ENCODE peak calls at places on chromosomes 4 and X, in four cellular contexts. A is IMR-90, I is K562, H is endothelial cell of umbilical vein. G is an unnamed sample. For H3K9me1, the result is how much of the 10 kb centered on the place peaks cover.

GRCh38 chr4:90095000-90095399 is 32.2 kb upstream of the CCSER1 start:
- DNase-seq in A (no peak), I (no peak), H (no peak), G (no peak)

GRCh38 chr4:87745058-87745842 is 54.1 kb upstream of the IBSP start:
- DNase-seq in A (no peak), I (no peak), H (no peak), G (no peak)

GRCh38 chr4:76272582-76272981 is 21.1 kb downstream of the FAM47E start:
- DNase-seq in A (no peak), I (no peak), H (no peak), G (no peak)

GRCh38 chr4:2074588-2074987 is 15.5 kb downstream of the NAT8L start:
- DNase-seq in A (no peak), I (no peak), H (no peak), G (no peak)

GRCh38 chr4:7806080-7806630 is 133.5 kb downstream of the AFAP1 start:
- DNase-seq in A (peak), I (no peak), H (peak), G (no peak)

GRCh38 chrX:140177821-140178220 is 212.5 kb upstream of the CXorf66 start:
- DNase-seq in A (no peak), I (no peak), H (no peak), G (no peak)

GRCh38 chr4:89715611-89716010 is 121.3 kb downstream of the SNCA start:
- DNase-seq in A (no peak), I (no peak), H (no peak), G (no peak)

GRCh38 chr4:41362647-41363383 is 106.1 kb downstream of the UCHL1 start:
- DNase-seq in A (no peak), I (no peak), H (no peak), G (no peak)

GRCh38 chr4:118032691-118033090 is 1.6 kb upstream of the NDST3 start:
- DNase-seq in A (peak), I (no peak), H (peak), G (no peak)

GRCh38 chr4:26197018-26197779 is 123.6 kb upstream of the RBPJ start:
- DNase-seq in A (peak), I (no peak), H (no peak), G (no peak)

GRCh38 chr4:103099691-103100392 is at the start of gene BDH2:
- DNase-seq in A (peak), I (peak), H (peak), G (peak)

GRCh38 chr4:88818650-88819470 is 121.2 kb upstream of the NAP1L5 start:
- DNase-seq in A (peak), I (no peak), H (peak), G (no peak)

GRCh38 chr4:173264245-173264959 is 69.8 kb downstream of the HMGB2 start:
- DNase-seq in A (peak), I (peak), H (peak), G (no peak)

GRCh38 chr4:2915789-2916188 is 47.4 kb downstream of the NOP14 start:
- DNase-seq in A (no peak), I (no peak), H (no peak), G (no peak)

GRCh38 chrX:107025538-107025937 is 25.5 kb upstream of the MORC4 start:
- DNase-seq in A (peak), I (peak), H (peak), G (no peak)

GRCh38 chrX:134572816-134573682 is 85.2 kb downstream of the PLAC1 start:
- DNase-seq in A (peak), I (no peak), H (no peak), G (peak)

GRCh38 chr4:183798921-183799307 is 106.2 kb upstream of the STOX2 start:
- DNase-seq in A (no peak), I (no peak), H (no peak), G (no peak)

GRCh38 chr4:138398297-138398696 is 156.1 kb upstream of the SLC7A11 start:
- DNase-seq in A (no peak), I (no peak), H (peak), G (no peak)

GRCh38 chr4:167020410-167020809 is 213.9 kb downstream of the SPOCK3 start:
- DNase-seq in A (no peak), I (no peak), H (peak), G (no peak)

GRCh38 chr4:14143892-14144291 is 516.4 kb upstream of the BOD1L1 start:
- DNase-seq in A (peak), I (no peak), H (no peak), G (no peak)

GRCh38 chrX:107716045-107716684 is 59.4 kb downstream of the TSC22D3 start:
- DNase-seq in A (peak), I (no peak), H (peak), G (no peak)

GRCh38 chr4:13706716-13707115 is 79.2 kb upstream of the BOD1L1 start:
- DNase-seq in A (no peak), I (no peak), H (no peak), G (no peak)

GRCh38 chr4:141871086-141871485 is 234.7 kb downstream of the IL15 start:
- DNase-seq in A (peak), I (no peak), H (no peak), G (no peak)

GRCh38 chr4:114312349-114312748 is 286.3 kb upstream of the UGT8 start:
- DNase-seq in A (no peak), I (no peak), H (no peak), G (no peak)

GRCh38 chr4:11106769-11107168 is 321.9 kb downstream of the HS3ST1 start:
- DNase-seq in A (no peak), I (no peak), H (no peak), G (no peak)

GRCh38 chrX:148499638-148500427 is 584 bp upstream of the AFF2 start:
- DNase-seq in A (no peak), I (no peak), H (no peak), G (no peak)

GRCh38 chr4:105936901-105937300 is 41.6 kb downstream of the NPNT start:
- DNase-seq in A (no peak), I (no peak), H (no peak), G (no peak)

GRCh38 chrX:49912086-49912485 is 10.3 kb upstream of the CLCN5 start:
- DNase-seq in A (no peak), I (no peak), H (no peak), G (no peak)

GRCh38 chrX:630922-631496 is 418 bp downstream of the SHOX start:
- DNase-seq in A (no peak), I (no peak), H (no peak), G (no peak)

GRCh38 chr4:109557433-109557832 is 2.6 kb upstream of the MCUB start:
- DNase-seq in A (no peak), I (no peak), H (no peak), G (no peak)

GRCh38 chr4:109588176-109588575 is 28.1 kb downstream of the MCUB start:
- DNase-seq in A (no peak), I (no peak), H (no peak), G (no peak)

GRCh38 chr4:76723916-76724315 is 174.0 kb downstream of the SOWAHB start:
- DNase-seq in A (peak), I (no peak), H (no peak), G (no peak)

GRCh38 chr4:182338059-182338458 is 94.9 kb downstream of the TENM3 start:
- DNase-seq in A (no peak), I (no peak), H (no peak), G (no peak)

GRCh38 chrX:123357941-123358340 is 173.9 kb downstream of the GRIA3 start:
- DNase-seq in A (no peak), I (no peak), H (no peak), G (no peak)

GRCh38 chr4:148487181-148487580 is 45.0 kb upstream of the NR3C2 start:
- DNase-seq in A (peak), I (no peak), H (peak), G (no peak)

GRCh38 chr4:125481334-125481733 is 166.6 kb downstream of the FAT4 start:
- DNase-seq in A (no peak), I (no peak), H (no peak), G (no peak)

GRCh38 chrX:45623266-45623665 is 422.6 kb upstream of the DIPK2B start:
- DNase-seq in A (peak), I (no peak), H (peak), G (no peak)

GRCh38 chrX:17007134-17007768 is 60.8 kb downstream of the REPS2 start:
- DNase-seq in A (no peak), I (peak), H (peak), G (no peak)

GRCh38 chrX:86121916-86122315 is 26.3 kb upstream of the DACH2 start:
- DNase-seq in A (no peak), I (no peak), H (no peak), G (no peak)

GRCh38 chr4:175290401-175290800 is 372.2 kb downstream of the ADAM29 start:
- DNase-seq in A (peak), I (no peak), H (no peak), G (no peak)

GRCh38 chr4:177228599-177228998 is 81.1 kb upstream of the NEIL3 start:
- DNase-seq in A (no peak), I (no peak), H (no peak), G (no peak)

GRCh38 chr4:177227636-177228035 is 82.0 kb upstream of the NEIL3 start:
- DNase-seq in A (no peak), I (no peak), H (no peak), G (no peak)

GRCh38 chr4:177225605-177226004 is 84.1 kb upstream of the NEIL3 start:
- DNase-seq in A (no peak), I (no peak), H (no peak), G (no peak)

GRCh38 chr4:177235026-177235425 is 74.6 kb upstream of the NEIL3 start:
- DNase-seq in A (peak), I (no peak), H (no peak), G (no peak)

GRCh38 chr4:177229331-177229730 is 80.3 kb upstream of the NEIL3 start:
- DNase-seq in A (peak), I (no peak), H (peak), G (no peak)
- H3K9ac ChIP-seq in A (peak), I (peak), H (peak), G (no peak)

GRCh38 chr4:875818-876423 is 50.0 kb upstream of the CPLX1 start:
- DNase-seq in A (no peak), I (no peak), H (no peak), G (no peak)
- H3K9me1 ChIP-seq in A (under half), I (under half), H (under half), G (under half)

DNA sequence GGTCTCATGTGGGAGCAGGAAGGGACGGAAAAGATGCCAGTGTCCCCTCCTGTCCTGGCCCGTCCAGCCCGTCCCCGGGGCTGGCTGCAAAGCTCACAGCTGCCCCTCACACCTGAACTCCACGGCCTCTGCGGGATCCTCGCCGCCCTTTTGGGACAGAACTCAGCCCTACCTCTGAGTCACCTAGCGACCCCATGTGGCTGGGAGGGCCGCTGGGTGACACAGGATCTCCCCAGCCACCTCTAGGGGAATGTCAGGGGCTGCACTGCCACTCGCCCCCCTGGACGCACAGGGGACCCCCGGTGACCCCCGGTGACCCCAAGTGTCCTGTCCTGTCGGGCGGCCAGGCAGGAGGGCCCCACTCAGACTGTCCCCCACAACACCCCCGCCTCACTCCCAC is 748 bp downstream of the FAM9B start:
- DNase-seq in A (no peak), I (no peak), H (no peak), G (no peak)
- H3K9ac ChIP-seq in A (no peak), I (no peak), H (no peak), G (no peak)

GRCh38 chr4:53682908-53683307 is 91.6 kb upstream of the LNX1 start:
- DNase-seq in A (no peak), I (no peak), H (no peak), G (no peak)
- H3K9me1 ChIP-seq in A (under half), I (under half), H (under half), G (under half)

GRCh38 chr4:24209891-24210290 is 320.0 kb upstream of the PPARGC1A start:
- DNase-seq in A (no peak), I (no peak), H (no peak), G (no peak)
- H3K9ac ChIP-seq in A (no peak), I (no peak), H (no peak), G (no peak)

GRCh38 chrX:119605739-119606507 is at the start of gene NKRF:
- DNase-seq in A (peak), I (peak), H (peak), G (no peak)

GRCh38 chrX:119604778-119605177 is 1.4 kb downstream of the NKRF start:
- DNase-seq in A (no peak), I (no peak), H (peak), G (no peak)

GRCh38 chrX:119606508-119607389 is 525 bp upstream of the NKRF start:
- DNase-seq in A (peak), I (no peak), H (no peak), G (peak)

GRCh38 chrX:119602701-119603255 is 3.4 kb downstream of the NKRF start:
- DNase-seq in A (no peak), I (no peak), H (no peak), G (no peak)

GRCh38 chrX:119605398-119605738 is 856 bp downstream of the NKRF start:
- DNase-seq in A (no peak), I (no peak), H (peak), G (no peak)
- H3K9me1 ChIP-seq in A (under half), I (under half), H (under half), G (under half)

DNA sequence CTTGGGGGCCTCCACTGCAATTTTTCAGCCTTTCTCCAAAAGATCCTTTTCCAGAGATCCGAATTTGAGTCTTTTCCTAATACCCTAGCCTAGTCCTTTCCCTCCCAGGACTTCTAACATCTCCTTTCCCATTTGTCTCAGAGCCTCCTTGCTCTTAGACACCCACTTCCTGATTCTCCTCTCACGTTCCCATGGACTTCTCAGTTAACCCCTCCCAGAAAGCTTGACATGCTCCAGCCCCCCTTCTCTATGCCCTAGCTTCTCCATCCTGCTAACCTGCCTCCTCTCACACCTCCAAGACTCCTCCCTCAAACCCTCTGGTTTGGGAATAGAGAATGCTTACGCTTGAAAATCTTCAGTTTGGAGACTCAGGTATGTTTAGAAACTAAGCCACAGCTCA is 2.5 kb downstream of the UBA1 start:
- DNase-seq in A (no peak), I (no peak), H (no peak), G (no peak)
- H3K9ac ChIP-seq in A (peak), I (no peak), H (no peak), G (no peak)